ENCODE peak calls at places on chromosomes 16 and 17, in four cellular contexts. One of them, this sample, is unnamed.
A peak's percentile ranks its signal among the peaks of the same experiment; 100 is the strongest.

GRCh38 chr16:11583889-11584565 is 2.7 kb downstream of the LITAF start:
- DNase-seq in stimulated activated CD4-positive, alpha-beta T cell treated with anti-CD3 and anti-CD28 coated beads, Interleukin-12 subunit alpha, Interleukin-12 subunit beta, amount 100 ng/mL, for 48 hours: no peak
- DNase-seq in lower leg skin: no peak
- DNase-seq in HT1080: no peak
- DNase-seq in this sample: peak; percentile 50

GRCh38 chr16:82834156-82834758 is 207.5 kb downstream of the CDH13 start:
- DNase-seq in stimulated activated CD4-positive, alpha-beta T cell treated with anti-CD3 and anti-CD28 coated beads, Interleukin-12 subunit alpha, Interleukin-12 subunit beta, amount 100 ng/mL, for 48 hours: no peak
- DNase-seq in lower leg skin: no peak
- DNase-seq in HT1080: no peak
- DNase-seq in this sample: no peak

GRCh38 chr17:71118039-71118438 is 948.7 kb downstream of the KCNJ2 start:
- DNase-seq in stimulated activated CD4-positive, alpha-beta T cell treated with anti-CD3 and anti-CD28 coated beads, Interleukin-12 subunit alpha, Interleukin-12 subunit beta, amount 100 ng/mL, for 48 hours: no peak
- DNase-seq in HT1080: peak; percentile 51
- DNase-seq in lower leg skin: no peak
- DNase-seq in this sample: no peak

GRCh38 chr16:87330646-87331045 is 13.5 kb upstream of the C16orf95 start:
- DNase-seq in HT1080: no peak
- DNase-seq in stimulated activated CD4-positive, alpha-beta T cell treated with anti-CD3 and anti-CD28 coated beads, Interleukin-12 subunit alpha, Interleukin-12 subunit beta, amount 100 ng/mL, for 48 hours: no peak
- DNase-seq in lower leg skin: no peak
- DNase-seq in this sample: no peak

GRCh38 chr16:1533443-1533951 is at the start of gene TMEM204:
- DNase-seq in lower leg skin: peak; percentile 94
- DNase-seq in HT1080: peak; percentile 92
- DNase-seq in stimulated activated CD4-positive, alpha-beta T cell treated with anti-CD3 and anti-CD28 coated beads, Interleukin-12 subunit alpha, Interleukin-12 subunit beta, amount 100 ng/mL, for 48 hours: no peak
- DNase-seq in this sample: no peak

GRCh38 chr17:3992370-3992769 is 28.1 kb upstream of the ATP2A3 start:
- DNase-seq in HT1080: no peak
- DNase-seq in lower leg skin: no peak
- DNase-seq in stimulated activated CD4-positive, alpha-beta T cell treated with anti-CD3 and anti-CD28 coated beads, Interleukin-12 subunit alpha, Interleukin-12 subunit beta, amount 100 ng/mL, for 48 hours: no peak
- DNase-seq in this sample: no peak

GRCh38 chr17:50981279-50981678 is 115.1 kb upstream of the TOB1 start:
- DNase-seq in stimulated activated CD4-positive, alpha-beta T cell treated with anti-CD3 and anti-CD28 coated beads, Interleukin-12 subunit alpha, Interleukin-12 subunit beta, amount 100 ng/mL, for 48 hours: no peak
- DNase-seq in HT1080: no peak
- DNase-seq in lower leg skin: no peak
- DNase-seq in this sample: no peak

GRCh38 chr16:15648135-15648730 is 1.8 kb upstream of the NDE1 start:
- DNase-seq in HT1080: no peak
- DNase-seq in lower leg skin: peak; percentile 53
- DNase-seq in stimulated activated CD4-positive, alpha-beta T cell treated with anti-CD3 and anti-CD28 coated beads, Interleukin-12 subunit alpha, Interleukin-12 subunit beta, amount 100 ng/mL, for 48 hours: no peak
- DNase-seq in this sample: no peak

GRCh38 chr17:68351395-68351794 is 60.1 kb downstream of the ARSG start:
- DNase-seq in lower leg skin: no peak
- DNase-seq in HT1080: no peak
- DNase-seq in stimulated activated CD4-positive, alpha-beta T cell treated with anti-CD3 and anti-CD28 coated beads, Interleukin-12 subunit alpha, Interleukin-12 subunit beta, amount 100 ng/mL, for 48 hours: no peak
- DNase-seq in this sample: no peak

GRCh38 chr17:49401971-49402491 is 12.7 kb downstream of the PHB1 start:
- DNase-seq in HT1080: no peak
- DNase-seq in lower leg skin: peak; percentile 67
- DNase-seq in stimulated activated CD4-positive, alpha-beta T cell treated with anti-CD3 and anti-CD28 coated beads, Interleukin-12 subunit alpha, Interleukin-12 subunit beta, amount 100 ng/mL, for 48 hours: no peak
- DNase-seq in this sample: peak; percentile 32

GRCh38 chr16:21159281-21159951 is 942 bp downstream of the LDAF1 start:
- DNase-seq in HT1080: no peak
- DNase-seq in stimulated activated CD4-positive, alpha-beta T cell treated with anti-CD3 and anti-CD28 coated beads, Interleukin-12 subunit alpha, Interleukin-12 subunit beta, amount 100 ng/mL, for 48 hours: no peak
- DNase-seq in lower leg skin: peak; percentile 92
- DNase-seq in this sample: peak; percentile 55

GRCh38 chr17:12282056-12282455 is 261.4 kb downstream of the MAP2K4 start:
- DNase-seq in stimulated activated CD4-positive, alpha-beta T cell treated with anti-CD3 and anti-CD28 coated beads, Interleukin-12 subunit alpha, Interleukin-12 subunit beta, amount 100 ng/mL, for 48 hours: no peak
- DNase-seq in HT1080: peak; percentile 34
- DNase-seq in lower leg skin: no peak
- DNase-seq in this sample: no peak

GRCh38 chr16:69405757-69406156 is 18.7 kb upstream of the CYB5B start:
- DNase-seq in stimulated activated CD4-positive, alpha-beta T cell treated with anti-CD3 and anti-CD28 coated beads, Interleukin-12 subunit alpha, Interleukin-12 subunit beta, amount 100 ng/mL, for 48 hours: no peak
- DNase-seq in HT1080: no peak
- DNase-seq in lower leg skin: no peak
- DNase-seq in this sample: no peak

GRCh38 chr16:57268804-57269800 is 15.4 kb downstream of the PLLP start:
- DNase-seq in HT1080: no peak
- DNase-seq in stimulated activated CD4-positive, alpha-beta T cell treated with anti-CD3 and anti-CD28 coated beads, Interleukin-12 subunit alpha, Interleukin-12 subunit beta, amount 100 ng/mL, for 48 hours: no peak
- DNase-seq in lower leg skin: no peak
- DNase-seq in this sample: no peak

GRCh38 chr16:89256651-89257254 is 39.2 kb downstream of the ZNF778 start:
- DNase-seq in HT1080: no peak
- DNase-seq in lower leg skin: peak; percentile 91
- DNase-seq in stimulated activated CD4-positive, alpha-beta T cell treated with anti-CD3 and anti-CD28 coated beads, Interleukin-12 subunit alpha, Interleukin-12 subunit beta, amount 100 ng/mL, for 48 hours: peak; percentile 68
- DNase-seq in this sample: no peak

GRCh38 chr16:54397190-54397835 is 110.7 kb upstream of the IRX3 start:
- DNase-seq in stimulated activated CD4-positive, alpha-beta T cell treated with anti-CD3 and anti-CD28 coated beads, Interleukin-12 subunit alpha, Interleukin-12 subunit beta, amount 100 ng/mL, for 48 hours: no peak
- DNase-seq in lower leg skin: no peak
- DNase-seq in HT1080: peak; percentile 25
- DNase-seq in this sample: no peak

GRCh38 chr16:1002399-1003161 is 21.0 kb downstream of the SOX8 start:
- DNase-seq in stimulated activated CD4-positive, alpha-beta T cell treated with anti-CD3 and anti-CD28 coated beads, Interleukin-12 subunit alpha, Interleukin-12 subunit beta, amount 100 ng/mL, for 48 hours: peak; percentile 81
- DNase-seq in HT1080: peak; percentile 76
- DNase-seq in lower leg skin: no peak
- DNase-seq in this sample: peak; percentile 62

GRCh38 chr16:51228097-51228659 is 77.1 kb upstream of the SALL1 start:
- DNase-seq in HT1080: no peak
- DNase-seq in lower leg skin: no peak
- DNase-seq in stimulated activated CD4-positive, alpha-beta T cell treated with anti-CD3 and anti-CD28 coated beads, Interleukin-12 subunit alpha, Interleukin-12 subunit beta, amount 100 ng/mL, for 48 hours: no peak
- DNase-seq in this sample: no peak

GRCh38 chr17:81029859-81030258 is 5.1 kb upstream of the BAIAP2 start:
- DNase-seq in HT1080: no peak
- DNase-seq in stimulated activated CD4-positive, alpha-beta T cell treated with anti-CD3 and anti-CD28 coated beads, Interleukin-12 subunit alpha, Interleukin-12 subunit beta, amount 100 ng/mL, for 48 hours: no peak
- DNase-seq in lower leg skin: no peak
- DNase-seq in this sample: no peak

GRCh38 chr16:73014768-73015167 is 33.2 kb downstream of the ZFHX3 start:
- DNase-seq in stimulated activated CD4-positive, alpha-beta T cell treated with anti-CD3 and anti-CD28 coated beads, Interleukin-12 subunit alpha, Interleukin-12 subunit beta, amount 100 ng/mL, for 48 hours: no peak
- DNase-seq in lower leg skin: no peak
- DNase-seq in HT1080: no peak
- DNase-seq in this sample: no peak

GRCh38 chr16:22296225-22297113 is 740 bp upstream of the POLR3E start:
- DNase-seq in lower leg skin: no peak
- DNase-seq in HT1080: no peak
- DNase-seq in stimulated activated CD4-positive, alpha-beta T cell treated with anti-CD3 and anti-CD28 coated beads, Interleukin-12 subunit alpha, Interleukin-12 subunit beta, amount 100 ng/mL, for 48 hours: no peak
- DNase-seq in this sample: no peak

GRCh38 chr17:80219013-80219776 is 938 bp downstream of the SGSH start:
- DNase-seq in HT1080: peak; percentile 91
- DNase-seq in stimulated activated CD4-positive, alpha-beta T cell treated with anti-CD3 and anti-CD28 coated beads, Interleukin-12 subunit alpha, Interleukin-12 subunit beta, amount 100 ng/mL, for 48 hours: peak; percentile 86
- DNase-seq in lower leg skin: peak; percentile 97
- DNase-seq in this sample: peak; percentile 77

GRCh38 chr17:78947235-78948153 is 22.3 kb upstream of the TIMP2 start:
- DNase-seq in lower leg skin: no peak
- DNase-seq in HT1080: no peak
- DNase-seq in stimulated activated CD4-positive, alpha-beta T cell treated with anti-CD3 and anti-CD28 coated beads, Interleukin-12 subunit alpha, Interleukin-12 subunit beta, amount 100 ng/mL, for 48 hours: no peak
- DNase-seq in this sample: no peak

GRCh38 chr16:73405851-73406250 is 357.9 kb upstream of the ZFHX3 start:
- DNase-seq in HT1080: no peak
- DNase-seq in lower leg skin: no peak
- DNase-seq in stimulated activated CD4-positive, alpha-beta T cell treated with anti-CD3 and anti-CD28 coated beads, Interleukin-12 subunit alpha, Interleukin-12 subunit beta, amount 100 ng/mL, for 48 hours: no peak
- DNase-seq in this sample: no peak

GRCh38 chr17:48998557-48999440 is 1.6 kb downstream of the IGF2BP1 start:
- DNase-seq in lower leg skin: peak; percentile 83
- DNase-seq in stimulated activated CD4-positive, alpha-beta T cell treated with anti-CD3 and anti-CD28 coated beads, Interleukin-12 subunit alpha, Interleukin-12 subunit beta, amount 100 ng/mL, for 48 hours: no peak
- DNase-seq in HT1080: peak; percentile 51
- DNase-seq in this sample: no peak

GRCh38 chr17:34365340-34365739 is 2.3 kb upstream of the CCL1 start:
- DNase-seq in HT1080: no peak
- DNase-seq in lower leg skin: no peak
- DNase-seq in stimulated activated CD4-positive, alpha-beta T cell treated with anti-CD3 and anti-CD28 coated beads, Interleukin-12 subunit alpha, Interleukin-12 subunit beta, amount 100 ng/mL, for 48 hours: no peak
- DNase-seq in this sample: no peak

GRCh38 chr17:4520881-4521600 is 22.4 kb downstream of the SPNS2 start:
- DNase-seq in lower leg skin: no peak
- DNase-seq in HT1080: no peak
- DNase-seq in stimulated activated CD4-positive, alpha-beta T cell treated with anti-CD3 and anti-CD28 coated beads, Interleukin-12 subunit alpha, Interleukin-12 subunit beta, amount 100 ng/mL, for 48 hours: no peak
- DNase-seq in this sample: no peak

GRCh38 chr17:36849871-36850348 is 87.4 kb upstream of the LHX1 start:
- DNase-seq in stimulated activated CD4-positive, alpha-beta T cell treated with anti-CD3 and anti-CD28 coated beads, Interleukin-12 subunit alpha, Interleukin-12 subunit beta, amount 100 ng/mL, for 48 hours: peak; percentile 52
- DNase-seq in lower leg skin: no peak
- DNase-seq in HT1080: peak; percentile 95
- DNase-seq in this sample: no peak

GRCh38 chr16:89920723-89921122 is 2.1 kb downstream of the MC1R start:
- DNase-seq in lower leg skin: no peak
- DNase-seq in stimulated activated CD4-positive, alpha-beta T cell treated with anti-CD3 and anti-CD28 coated beads, Interleukin-12 subunit alpha, Interleukin-12 subunit beta, amount 100 ng/mL, for 48 hours: no peak
- DNase-seq in HT1080: no peak
- DNase-seq in this sample: no peak

GRCh38 chr16:79209308-79209707 is 391.2 kb downstream of the MAF start:
- DNase-seq in stimulated activated CD4-positive, alpha-beta T cell treated with anti-CD3 and anti-CD28 coated beads, Interleukin-12 subunit alpha, Interleukin-12 subunit beta, amount 100 ng/mL, for 48 hours: no peak
- DNase-seq in lower leg skin: peak; percentile 6
- DNase-seq in HT1080: no peak
- DNase-seq in this sample: no peak

This sample was measured in breast epithelium.